ENCODE peak calls at places on chromosomes 7 and 10, in eight cellular contexts. C is neuronal stem cell, J is astrocyte, W is left lung, P is heart right ventricle, Z is HAP-1, Y is brain microvascular endothelial cell, V is thyroid gland. D is an unnamed sample.
A peak's percentile ranks its signal among the peaks of the same experiment; 100 is the strongest.

GRCh38 chr7:2225336-2225735 is 7.4 kb downstream of the MAD1L1 start:
- DNase-seq in J (no peak), P (no peak), V (peak; percentile 87), Z (no peak), W (peak; percentile 80), C (no peak), Y (no peak), D (no peak)

GRCh38 chr7:114342431-114343181 is 72.0 kb upstream of the FOXP2 start:
- DNase-seq in J (no peak), V (no peak), C (no peak), Y (no peak), W (no peak), Z (no peak), P (no peak), D (no peak)

GRCh38 chr7:107879400-107880035 is 11.5 kb upstream of the DLD start:
- DNase-seq in V (peak; percentile 34), C (no peak), W (no peak), Z (peak; percentile 66), Y (peak; percentile 68), J (peak; percentile 44), P (no peak), D (peak; percentile 66)

GRCh38 chr10:69730251-69731156 is 71.2 kb upstream of the COL13A1 start:
- DNase-seq in J (no peak), P (peak; percentile 73), Y (no peak), Z (no peak), C (no peak), W (no peak), V (no peak), D (no peak)

GRCh38 chr7:110839866-110840265 is 251.1 kb upstream of the LRRN3 start:
- DNase-seq in Y (peak; percentile 45), W (no peak), P (peak; percentile 32), Z (peak; percentile 53), C (no peak), V (peak; percentile 15), J (peak; percentile 8), D (no peak)

GRCh38 chr7:35519971-35520809 is 174.7 kb downstream of the HERPUD2 start:
- DNase-seq in Z (peak; percentile 67), V (peak; percentile 75), C (peak; percentile 75), Y (peak; percentile 42), W (no peak), J (peak; percentile 20), P (peak; percentile 86), D (peak; percentile 77)

GRCh38 chr7:117036836-117037235 is 83.5 kb downstream of the ST7 start:
- DNase-seq in Z (no peak), C (no peak), W (no peak), P (no peak), V (no peak), Y (no peak), J (no peak), D (no peak)

GRCh38 chr10:13337128-13337826 is 10.8 kb downstream of the SEPHS1 start:
- DNase-seq in W (no peak), P (no peak), C (no peak), Y (no peak), J (no peak), Z (no peak), V (no peak), D (no peak)

GRCh38 chr7:71604818-71605414 is 473.0 kb downstream of the GALNT17 start:
- DNase-seq in P (no peak), W (no peak), J (no peak), V (no peak), C (no peak), Y (no peak), Z (no peak), D (no peak)

GRCh38 chr10:86759073-86759672 is 2.8 kb downstream of the BMPR1A start:
- DNase-seq in Z (peak; percentile 36), J (no peak), C (no peak), V (no peak), P (no peak), W (no peak), Y (no peak), D (no peak)

GRCh38 chr10:75650648-75651047 is 219.2 kb downstream of the LRMDA start:
- DNase-seq in C (no peak), W (no peak), Z (no peak), J (no peak), Y (no peak), P (no peak), V (no peak), D (no peak)

GRCh38 chr7:149720372-149721083 is 52.9 kb downstream of the ZNF467 start:
- DNase-seq in C (no peak), W (peak; percentile 77), V (no peak), Y (no peak), Z (no peak), J (no peak), P (peak; percentile 84), D (peak; percentile 94)

GRCh38 chr7:159201722-159202330 is 57.2 kb upstream of the VIPR2 start:
- DNase-seq in W (peak; percentile 57), C (no peak), Z (no peak), J (no peak), V (no peak), P (no peak), Y (no peak), D (no peak)

GRCh38 chr10:37488792-37489657 is 363.6 kb downstream of the ANKRD30A start:
- DNase-seq in J (no peak), P (no peak), V (no peak), C (no peak), Z (no peak), Y (peak; percentile 0), W (no peak), D (no peak)

GRCh38 chr7:36567699-36568436 is 156.4 kb downstream of the AOAH start:
- DNase-seq in V (no peak), P (no peak), W (no peak), J (no peak), Z (no peak), Y (no peak), C (no peak), D (no peak)

GRCh38 chr7:36575832-36576231 is 148.5 kb downstream of the AOAH start:
- DNase-seq in C (no peak), Z (no peak), W (no peak), P (no peak), Y (no peak), V (no peak), J (no peak), D (no peak)

GRCh38 chr7:36570508-36571219 is 153.6 kb downstream of the AOAH start:
- DNase-seq in J (no peak), P (no peak), Z (no peak), C (no peak), W (no peak), Y (no peak), V (no peak), D (no peak)

GRCh38 chr7:36568437-36568818 is 155.9 kb downstream of the AOAH start:
- DNase-seq in J (no peak), Y (no peak), P (no peak), C (no peak), Z (no peak), W (no peak), V (no peak), D (no peak)

GRCh38 chr7:36573066-36573465 is 151.2 kb downstream of the AOAH start:
- DNase-seq in W (no peak), P (no peak), C (no peak), Z (no peak), J (no peak), V (no peak), Y (no peak), D (no peak)
- H3K36me3 ChIP-seq in W (peaks cover 21% of the 10 kb centered on the region), P (no peaks in the 10 kb centered on the region), C (peaks cover 2% of the 10 kb centered on the region), Z (no peaks in the 10 kb centered on the region), J (no peaks in the 10 kb centered on the region), V (no peaks in the 10 kb centered on the region), Y (no peaks in the 10 kb centered on the region), D (no peaks in the 10 kb centered on the region)

GRCh38 chr7:139830779-139831498 is 1.9 kb downstream of the TBXAS1 start:
- DNase-seq in P (no peak), W (peak; percentile 53), Y (no peak), C (no peak), V (no peak), Z (no peak), J (no peak), D (no peak)
- H3K4me3 ChIP-seq in P (peak overlapping the region; percentile 20), W (peak overlapping the region; percentile 57), Y (no peak overlapping the region), C (no peak overlapping the region), V (no peak overlapping the region), Z (no peak overlapping the region), J (no peak overlapping the region), D (no peak overlapping the region)

DNA sequence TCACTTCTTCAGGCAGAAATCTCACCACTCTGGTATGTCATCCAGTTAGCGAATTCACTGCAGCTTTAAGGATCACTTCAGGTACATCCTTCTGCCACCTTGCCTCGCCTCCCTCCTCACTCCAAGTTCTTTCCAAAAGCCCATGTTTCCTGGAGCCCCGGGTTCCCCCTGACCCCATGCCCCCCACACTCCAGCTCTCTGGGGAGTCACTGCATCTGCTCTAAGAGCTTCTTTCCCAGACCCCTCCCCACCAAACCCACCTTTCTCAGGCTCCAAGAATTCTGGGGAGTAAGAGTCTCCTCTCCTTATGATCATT is 969.5 kb upstream of the ZNF722 start:
- DNase-seq in Y (no peak), J (no peak), Z (no peak), V (no peak), W (no peak), P (no peak), C (no peak), D (no peak)
- H3K36me3 ChIP-seq in Y (no peaks in the 10 kb centered on the region), J (no peaks in the 10 kb centered on the region), Z (no peaks in the 10 kb centered on the region), V (no peaks in the 10 kb centered on the region), W (no peaks in the 10 kb centered on the region), P (no peaks in the 10 kb centered on the region), C (no peaks in the 10 kb centered on the region), D (no peaks in the 10 kb centered on the region)

GRCh38 chr10:112815238-112816032 is 134.6 kb upstream of the TCF7L2 start:
- DNase-seq in W (no peak), C (no peak), J (peak; percentile 74), Y (peak; percentile 67), V (no peak), P (no peak), Z (no peak), D (no peak)

GRCh38 chr10:112811741-112812551 is 138.1 kb upstream of the TCF7L2 start:
- DNase-seq in C (no peak), Z (peak; percentile 99), V (peak; percentile 85), J (peak; percentile 97), W (no peak), P (no peak), Y (peak; percentile 89), D (peak; percentile 62)

GRCh38 chr10:112812571-112812970 is 137.5 kb upstream of the TCF7L2 start:
- DNase-seq in C (no peak), J (no peak), Z (peak; percentile 28), P (no peak), V (no peak), Y (no peak), W (no peak), D (no peak)

GRCh38 chr10:112816033-112816430 is 134.0 kb upstream of the TCF7L2 start:
- DNase-seq in J (no peak), P (no peak), W (no peak), Y (no peak), C (no peak), V (no peak), Z (no peak), D (no peak)

DNA sequence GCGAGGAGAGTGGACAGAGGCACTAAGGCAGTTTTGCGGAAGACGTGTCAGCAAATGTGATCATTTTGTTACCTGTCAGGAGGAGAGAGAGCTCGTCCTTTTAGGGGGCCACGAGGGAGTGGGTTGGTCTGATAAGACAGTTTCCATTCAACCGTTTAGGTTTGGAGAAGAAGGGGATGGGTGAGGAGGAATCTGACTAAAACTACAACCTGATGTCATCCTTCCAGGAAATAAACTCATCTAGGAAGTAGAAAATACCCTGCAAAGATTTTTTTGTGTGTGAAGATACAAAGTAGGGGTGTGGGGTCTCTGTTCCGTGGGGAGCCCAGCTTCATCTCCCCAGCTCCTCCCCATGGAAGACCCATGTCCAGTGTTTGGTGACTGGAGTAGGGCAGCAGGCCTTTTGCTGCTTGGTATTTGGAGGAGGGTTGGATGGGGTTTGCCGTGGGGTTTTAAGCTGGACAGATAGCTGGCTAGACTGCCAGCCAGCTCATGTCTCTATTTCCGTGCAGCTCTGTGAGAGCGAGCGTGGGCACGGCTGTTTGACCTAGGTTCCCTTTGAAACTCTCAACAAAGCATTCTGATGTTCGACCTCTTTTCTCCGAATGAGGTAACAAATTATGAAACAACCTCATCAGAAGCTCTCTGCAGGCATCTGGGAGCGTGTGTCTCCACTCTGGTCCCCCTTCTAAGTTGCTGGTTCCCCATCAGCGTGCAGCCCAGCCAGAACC is 136.0 kb upstream of the TCF7L2 start:
- DNase-seq in Y (no peak), W (no peak), C (no peak), J (no peak), V (no peak), P (no peak), Z (no peak), D (no peak)
- H3K4me3 ChIP-seq in Y (no peak overlapping the region), W (no peak overlapping the region), C (no peak overlapping the region), J (no peak overlapping the region), V (no peak overlapping the region), P (no peak overlapping the region), Z (no peak overlapping the region), D (no peak overlapping the region)